ENCODE peak calls at places on chromosomes 5 and 9, in five cellular contexts. Z is dorsolateral prefrontal cortex, L is stomach, N is foreskin fibroblast, G is fibroblast of lung. T is an unnamed sample.

GRCh38 chr5:105168806-105169205 is 1606.2 kb upstream of the NUDT12 start:
- DNase-seq in Z (no peak), L (no peak), N (no peak), G (peak), T (no peak)

GRCh38 chr5:63960646-63961045 is 1.6 kb downstream of the HTR1A start:
- DNase-seq in Z (no peak), L (no peak), N (no peak), G (no peak), T (no peak)

GRCh38 chr9:130474131-130474530 is 29.4 kb downstream of the ASS1 start:
- DNase-seq in Z (no peak), L (no peak), N (no peak), G (no peak), T (no peak)

GRCh38 chr9:136621734-136622093 is 41.0 kb upstream of the EGFL7 start:
- DNase-seq in Z (no peak), L (no peak), N (no peak), G (no peak), T (no peak)

GRCh38 chr5:57420821-57421220 is 61.8 kb downstream of the ACTBL2 start:
- DNase-seq in Z (no peak), L (no peak), N (no peak), G (no peak), T (no peak)

GRCh38 chr9:34983209-34983608 is 6.3 kb upstream of the DNAJB5 start:
- DNase-seq in Z (no peak), L (no peak), N (no peak), G (no peak), T (no peak)

GRCh38 chr5:132029609-132030008 is 18.2 kb upstream of the ACSL6 start:
- DNase-seq in Z (no peak), L (no peak), N (no peak), G (no peak), T (no peak)

GRCh38 chr5:134714537-134714936 is 23.8 kb upstream of the CAMLG start:
- DNase-seq in Z (no peak), L (no peak), N (no peak), G (no peak), T (no peak)

GRCh38 chr5:131242728-131243255 is 21.1 kb upstream of the CDC42SE2 start:
- DNase-seq in Z (no peak), L (no peak), N (peak), G (peak), T (no peak)

GRCh38 chr5:123422433-123423277 is 548 bp downstream of the CEP120 start:
- DNase-seq in Z (peak), L (peak), N (no peak), G (peak), T (no peak)

GRCh38 chr5:171129308-171129707 is 179.7 kb upstream of the TLX3 start:
- DNase-seq in Z (no peak), L (no peak), N (no peak), G (no peak), T (no peak)

GRCh38 chr5:88602584-88602983 is 280.4 kb downstream of the MEF2C start:
- DNase-seq in Z (no peak), L (no peak), N (no peak), G (no peak), T (no peak)

GRCh38 chr9:106928350-106928749 is 65.4 kb downstream of the ZNF462 start:
- DNase-seq in Z (no peak), L (no peak), N (no peak), G (no peak), T (no peak)

GRCh38 chr5:57900356-57900944 is 417.8 kb upstream of the ACTBL2 start:
- DNase-seq in Z (no peak), L (no peak), N (no peak), G (no peak), T (no peak)

GRCh38 chr9:12464368-12464767 is 228.8 kb upstream of the TYRP1 start:
- DNase-seq in Z (no peak), L (no peak), N (no peak), G (no peak), T (no peak)

GRCh38 chr9:27421567-27421966 is 102.5 kb upstream of the IFNK start:
- DNase-seq in Z (no peak), L (no peak), N (no peak), G (no peak), T (no peak)

GRCh38 chr5:33475706-33476105 is 34.9 kb downstream of the TARS1 start:
- DNase-seq in Z (no peak), L (no peak), N (no peak), G (no peak), T (no peak)

GRCh38 chr5:54959673-54960418 is 25.5 kb downstream of the ESM1 start:
- DNase-seq in Z (no peak), L (peak), N (no peak), G (peak), T (no peak)

GRCh38 chr9:20012232-20012631 is 223.4 kb upstream of the SLC24A2 start:
- DNase-seq in Z (no peak), L (no peak), N (no peak), G (no peak), T (no peak)

GRCh38 chr5:72244862-72245371 is 75.1 kb downstream of the MRPS27 start:
- DNase-seq in Z (peak), L (no peak), N (peak), G (peak), T (no peak)

GRCh38 chr9:86485359-86485758 is 131.1 kb upstream of the TUT7 start:
- DNase-seq in Z (no peak), L (no peak), N (no peak), G (no peak), T (no peak)

GRCh38 chr5:54063817-54064216 is 246.6 kb downstream of the ARL15 start:
- DNase-seq in Z (no peak), L (no peak), N (peak), G (peak), T (peak)

GRCh38 chr5:167573274-167574127 is 717.9 kb upstream of the WWC1 start:
- DNase-seq in Z (peak), L (no peak), N (peak), G (peak), T (no peak)

GRCh38 chr9:99822596-99823391 is 1.1 kb downstream of the NR4A3 start:
- DNase-seq in Z (peak), L (peak), N (peak), G (peak), T (no peak)

GRCh38 chr9:114072181-114073140 is 5.6 kb downstream of the AMBP start:
- DNase-seq in Z (peak), L (peak), N (no peak), G (peak), T (peak)

GRCh38 chr5:77867194-77867691 is 91.1 kb upstream of the TBCA start:
- DNase-seq in Z (no peak), L (no peak), N (no peak), G (peak), T (no peak)
- TF ChIP-seq CTCF in Z (peak), L (no peak), N (no peak), G (peak), T (peak)

GRCh38 chr9:124541824-124542223 is 34.6 kb upstream of the NR5A1 start:
- DNase-seq in Z (no peak), L (no peak), N (no peak), G (no peak), T (no peak)
- TF ChIP-seq CTCF in Z (no peak), L (no peak), N (no peak), G (no peak), T (no peak)

GRCh38 chr5:125327676-125328075 is 581.2 kb upstream of the ZNF608 start:
- DNase-seq in Z (no peak), L (no peak), N (no peak), G (no peak), T (no peak)

GRCh38 chr5:125326114-125326513 is 579.7 kb upstream of the ZNF608 start:
- DNase-seq in Z (peak), L (peak), N (peak), G (peak), T (peak)

GRCh38 chr5:125321654-125322053 is 575.2 kb upstream of the ZNF608 start:
- DNase-seq in Z (no peak), L (no peak), N (no peak), G (no peak), T (no peak)

GRCh38 chr5:125325488-125325887 is 579.0 kb upstream of the ZNF608 start:
- DNase-seq in Z (no peak), L (no peak), N (no peak), G (no peak), T (no peak)

GRCh38 chr5:125323613-125324012 is 577.2 kb upstream of the ZNF608 start:
- DNase-seq in Z (no peak), L (no peak), N (no peak), G (peak), T (no peak)
- TF ChIP-seq CTCF in Z (no peak), L (no peak), N (no peak), G (no peak), T (no peak)

DNA sequence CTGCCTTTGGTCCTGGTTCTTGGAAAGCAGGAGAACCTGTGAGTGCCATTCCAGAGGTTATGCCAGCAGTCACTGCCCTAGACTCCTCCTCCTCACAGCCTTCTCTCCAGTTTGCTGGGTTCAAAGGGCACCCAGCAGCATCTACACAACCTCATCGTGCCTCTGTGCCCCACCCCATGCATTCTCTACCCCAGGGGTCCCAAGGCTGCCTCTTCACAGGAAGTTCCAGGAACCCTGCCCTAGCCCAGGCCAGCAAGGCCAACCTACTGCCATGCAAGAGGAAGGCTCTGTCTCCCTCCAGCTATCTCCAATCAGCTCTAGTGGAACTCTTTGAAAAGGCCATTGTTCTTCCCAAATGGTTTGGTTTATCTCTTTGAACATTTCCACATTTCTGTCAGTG is 21.2 kb downstream of the ENC1 start:
- DNase-seq in Z (no peak), L (no peak), N (no peak), G (no peak), T (no peak)
- TF ChIP-seq CTCF in Z (no peak), L (no peak), N (no peak), G (no peak), T (no peak)

GRCh38 chr5:140348104-140348503 is 1.7 kb upstream of the HBEGF start:
- DNase-seq in Z (no peak), L (no peak), N (no peak), G (no peak), T (no peak)

GRCh38 chr5:140346348-140347221 is at the start of gene HBEGF:
- DNase-seq in Z (peak), L (peak), N (peak), G (peak), T (no peak)

GRCh38 chr5:140347382-140347781 is 979 bp upstream of the HBEGF start:
- DNase-seq in Z (no peak), L (no peak), N (no peak), G (no peak), T (no peak)

GRCh38 chr5:140344683-140345423 is 1.6 kb downstream of the HBEGF start:
- DNase-seq in Z (peak), L (peak), N (peak), G (no peak), T (no peak)

GRCh38 chr5:140345919-140346347 is 470 bp downstream of the HBEGF start:
- DNase-seq in Z (peak), L (peak), N (peak), G (peak), T (no peak)
- TF ChIP-seq CTCF in Z (peak), L (peak), N (peak), G (peak), T (peak)

GRCh38 chr5:10333154-10334006 is 20.1 kb upstream of the MARCHF6 start:
- DNase-seq in Z (peak), L (peak), N (no peak), G (no peak), T (no peak)
- TF ChIP-seq CTCF in Z (peak), L (no peak), N (no peak), G (no peak), T (no peak)

GRCh38 chr9:109561137-109561536 is 63.0 kb upstream of the PTPN3 start:
- DNase-seq in Z (no peak), L (no peak), N (no peak), G (no peak), T (no peak)

GRCh38 chr9:109558718-109559151 is 60.6 kb upstream of the PTPN3 start:
- DNase-seq in Z (no peak), L (no peak), N (no peak), G (no peak), T (no peak)

GRCh38 chr9:109557481-109557880 is 59.4 kb upstream of the PTPN3 start:
- DNase-seq in Z (no peak), L (no peak), N (no peak), G (no peak), T (no peak)

GRCh38 chr9:109556786-109557185 is 58.7 kb upstream of the PTPN3 start:
- DNase-seq in Z (no peak), L (no peak), N (no peak), G (no peak), T (no peak)

DNA sequence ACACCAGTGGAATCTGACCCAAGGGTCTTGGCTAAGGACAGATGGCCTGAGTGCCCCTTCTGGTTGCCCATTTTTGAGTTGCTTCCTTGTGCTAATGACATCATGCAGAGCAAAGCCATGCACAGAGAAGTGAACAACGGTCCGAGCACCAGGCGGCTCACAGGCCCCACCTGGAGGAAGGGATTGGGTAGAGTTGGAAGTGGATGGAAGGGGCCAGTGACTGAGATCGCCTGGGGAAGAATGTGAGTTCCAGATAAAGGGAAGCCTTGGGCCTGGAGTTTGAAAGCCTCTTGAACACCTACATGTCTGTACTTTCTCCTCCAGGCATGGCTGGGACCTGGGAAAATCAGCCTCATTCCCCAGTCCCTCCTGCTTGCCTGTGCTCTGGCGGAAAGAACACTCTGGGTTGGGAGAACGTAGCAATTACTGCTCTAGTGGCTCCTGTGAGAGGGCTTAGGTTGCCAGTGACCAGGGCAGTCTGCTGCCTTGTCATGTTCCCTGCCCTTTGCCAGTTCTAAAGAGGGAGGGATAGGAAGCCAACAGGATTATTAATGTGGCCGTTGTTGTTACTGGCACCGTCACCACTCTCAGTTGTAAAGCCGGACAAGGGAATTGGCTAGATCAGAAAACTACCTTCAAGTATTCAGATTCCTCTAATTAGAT is 62.5 kb upstream of the PTPN3 start:
- DNase-seq in Z (no peak), L (no peak), N (no peak), G (no peak), T (no peak)
- TF ChIP-seq CTCF in Z (no peak), L (no peak), N (no peak), G (no peak), T (no peak)